ENCODE peak calls at places on chromosomes 3 and 15, in six cellular contexts. T is CD4-positive, alpha-beta T cell; Y is GM20000; E is esophagus squamous epithelium; O is fibroblast of villous mesenchyme; D is ovary. G is an unnamed sample.

GRCh38 chr3:191239439-191240035 is 40.5 kb downstream of the OSTN start:
- DNase-seq in Y (no peak), O (no peak), E (no peak), D (no peak), T (no peak), G (no peak)

GRCh38 chr3:101870138-101870537 is 20.8 kb downstream of the NFKBIZ start:
- DNase-seq in T (no peak), Y (no peak), O (no peak), D (no peak), E (no peak), G (no peak)

GRCh38 chr3:129602730-129603560 is 3.5 kb downstream of the PLXND1 start:
- DNase-seq in D (peak), E (no peak), Y (no peak), O (peak), T (no peak), G (peak)

GRCh38 chr15:55194246-55194645 is 2.5 kb downstream of the RSL24D1 start:
- DNase-seq in Y (peak), D (no peak), T (no peak), O (peak), E (no peak), G (peak)

GRCh38 chr3:43455233-43455632 is 166.6 kb downstream of the ANO10 start:
- DNase-seq in D (no peak), T (no peak), Y (no peak), E (no peak), O (peak), G (peak)

GRCh38 chr15:64596701-64597468 is 136.5 kb downstream of the ZNF609 start:
- DNase-seq in O (peak), D (no peak), T (no peak), E (no peak), Y (no peak), G (peak)

GRCh38 chr3:144466114-144466513 is 494.5 kb downstream of the DIPK2A start:
- DNase-seq in T (no peak), O (no peak), E (no peak), D (no peak), Y (no peak), G (no peak)

GRCh38 chr3:46676601-46677071 is 16.8 kb downstream of the ALS2CL start:
- DNase-seq in T (no peak), E (no peak), O (no peak), Y (no peak), D (no peak), G (no peak)

GRCh38 chr3:120753831-120754230 is 11.3 kb downstream of the GTF2E1 start:
- DNase-seq in D (no peak), E (no peak), Y (no peak), O (peak), T (no peak), G (peak)

GRCh38 chr3:141544697-141545096 is 57.9 kb downstream of the RASA2 start:
- DNase-seq in O (peak), E (no peak), Y (no peak), D (no peak), T (no peak), G (no peak)

DNA sequence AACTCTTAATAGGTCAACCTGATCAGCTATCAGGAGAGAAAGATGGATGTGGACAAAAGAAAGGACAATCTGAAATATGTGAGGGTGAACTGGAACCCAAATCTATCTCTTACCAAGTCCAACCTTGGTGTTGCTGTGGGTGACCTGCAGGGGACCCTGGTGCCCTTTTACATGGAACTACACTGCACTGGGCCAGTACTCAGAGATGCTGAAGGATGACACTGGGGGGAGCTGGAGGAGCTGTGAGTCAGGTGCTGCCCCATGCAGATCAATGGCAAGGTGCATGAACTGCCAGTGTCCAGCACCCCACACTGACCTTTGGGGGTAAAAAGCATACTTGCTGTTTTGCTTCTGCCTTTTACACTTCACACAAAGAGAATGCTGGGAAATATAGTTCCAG is 55.6 kb upstream of the TBC1D5 start:
- DNase-seq in O (no peak), Y (no peak), D (no peak), E (no peak), T (no peak), G (no peak)
- TF ChIP-seq CTCF in O (no peak), Y (peak), D (no peak), E (no peak), T (no peak), G (no peak)

GRCh38 chr3:72977463-72977862 is 19.1 kb upstream of the PPP4R2 start:
- DNase-seq in D (no peak), O (no peak), T (no peak), Y (no peak), E (no peak), G (no peak)

GRCh38 chr3:72973786-72974185 is 22.8 kb upstream of the PPP4R2 start:
- DNase-seq in T (no peak), E (no peak), Y (no peak), D (no peak), O (no peak), G (no peak)

GRCh38 chr3:72976182-72976825 is 20.3 kb upstream of the PPP4R2 start:
- DNase-seq in D (no peak), Y (no peak), T (no peak), O (peak), E (no peak), G (peak)

GRCh38 chr3:72974956-72975355 is 21.7 kb upstream of the PPP4R2 start:
- DNase-seq in Y (no peak), O (no peak), T (no peak), D (no peak), E (no peak), G (no peak)

GRCh38 chr3:72977060-72977459 is 19.6 kb upstream of the PPP4R2 start:
- DNase-seq in T (no peak), D (no peak), O (peak), E (no peak), Y (no peak), G (peak)
- TF ChIP-seq CTCF in T (peak), D (no peak), O (no peak), E (no peak), Y (no peak), G (no peak)

DNA sequence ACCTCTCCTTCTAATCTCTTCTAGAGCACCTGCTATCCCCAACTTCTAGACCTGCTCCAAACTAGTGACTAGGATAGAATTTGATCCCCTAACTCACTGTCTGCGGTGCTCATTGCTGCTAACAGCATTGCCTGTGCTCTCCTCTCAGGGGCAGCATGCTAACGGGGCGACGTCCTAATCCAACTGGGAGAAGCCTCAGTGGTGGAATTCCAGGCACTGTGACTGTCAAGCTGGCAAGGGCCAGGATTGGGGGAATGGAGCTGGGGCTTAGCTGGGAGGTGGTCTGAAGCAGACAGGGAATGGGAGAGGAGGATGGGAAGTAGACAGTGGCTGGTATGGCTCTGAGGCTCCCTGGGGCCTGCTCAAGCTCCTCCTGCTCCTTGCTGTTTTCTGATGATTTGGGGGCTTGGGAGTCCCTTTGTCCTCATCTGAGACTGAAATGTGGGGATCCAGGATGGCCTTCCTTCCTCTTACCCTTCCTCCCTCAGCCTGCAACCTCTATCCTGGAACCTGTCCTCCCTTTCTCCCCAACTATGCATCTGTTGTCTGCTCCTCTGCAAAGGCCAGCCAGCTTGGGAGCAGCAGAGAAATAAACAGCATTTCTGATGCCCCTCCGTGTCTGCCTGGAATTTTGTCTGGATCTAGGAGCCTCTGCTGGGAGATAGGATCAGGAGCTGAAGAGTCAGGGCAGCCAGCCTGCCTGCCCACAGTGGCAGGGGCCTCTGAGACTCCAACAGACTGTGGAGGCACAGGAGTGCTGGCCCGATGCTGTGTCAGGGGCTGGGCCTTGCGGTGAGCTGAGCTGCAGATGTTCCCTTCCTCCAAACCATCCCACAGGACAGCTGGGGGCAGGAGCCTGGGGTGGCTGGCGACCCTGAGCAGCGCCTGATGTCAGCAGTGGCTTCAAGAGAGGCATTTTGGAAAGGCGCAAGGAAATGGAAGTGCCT is 3.0 kb downstream of the ISLR start:
- DNase-seq in Y (no peak), D (no peak), O (no peak), T (no peak), E (no peak), G (peak)
- TF ChIP-seq CTCF in Y (no peak), D (no peak), O (no peak), T (no peak), E (no peak), G (no peak)

GRCh38 chr15:30043211-30043655 is 39.5 kb upstream of the GOLGA8J start:
- DNase-seq in O (peak), Y (no peak), T (no peak), E (no peak), D (no peak), G (peak)
- TF ChIP-seq CTCF in O (peak), Y (no peak), T (no peak), E (no peak), D (peak), G (peak)

GRCh38 chr3:32848215-32848614 is 30.4 kb downstream of the TRIM71 start:
- DNase-seq in E (no peak), Y (no peak), O (peak), D (no peak), T (no peak), G (no peak)
- TF ChIP-seq CTCF in E (no peak), Y (no peak), O (no peak), D (no peak), T (no peak), G (no peak)

G was measured in choroid plexus epithelial cell.